ENCODE peak calls at places on chromosomes 6 and 20, in five cellular contexts. F, N, W, V and Q are unnamed samples.

GRCh38 chr20:1225729-1226313 is at the start of gene RAD21L1:
- DNase-seq in V (peak), N (peak), F (peak), W (peak), Q (peak)

GRCh38 chr20:24999568-24999967 is 7.0 kb upstream of the APMAP start:
- DNase-seq in N (no peak), W (no peak), V (no peak), F (no peak), Q (no peak)

GRCh38 chr6:112881027-112881426 is 533.9 kb downstream of the RFPL4B start:
- DNase-seq in W (no peak), F (no peak), N (peak), V (no peak), Q (no peak)

GRCh38 chr6:166351715-166352285 is 9.5 kb upstream of the SFT2D1 start:
- DNase-seq in N (peak), V (no peak), W (no peak), F (peak), Q (no peak)

GRCh38 chr6:56172144-56172543 is 75.2 kb downstream of the COL21A1 start:
- DNase-seq in W (no peak), V (no peak), F (no peak), N (no peak), Q (no peak)

GRCh38 chr20:20327756-20328155 is 40.1 kb upstream of the INSM1 start:
- DNase-seq in F (no peak), W (no peak), N (no peak), V (no peak), Q (no peak)

GRCh38 chr6:78615430-78615904 is 251.9 kb upstream of the IRAK1BP1 start:
- DNase-seq in V (no peak), N (peak), W (no peak), F (peak), Q (no peak)

GRCh38 chr6:125906158-125906998 is 50.2 kb upstream of the HINT3 start:
- DNase-seq in N (peak), V (peak), W (peak), F (peak), Q (peak)

GRCh38 chr6:132725947-132726607 is 12.2 kb upstream of the VNN1 start:
- DNase-seq in N (no peak), W (no peak), V (no peak), F (no peak), Q (no peak)
- H3K4me3 ChIP-seq in N (no peak), W (no peak), V (no peak), F (no peak), Q (no peak)

GRCh38 chr6:138106665-138107077 is 548 bp downstream of the PERP start:
- DNase-seq in W (no peak), N (no peak), V (no peak), F (no peak), Q (no peak)
- H3K4me3 ChIP-seq in W (peak), N (peak), V (peak), F (peak), Q (no peak)

GRCh38 chr6:27293436-27294152 is 18.5 kb downstream of the POM121L2 start:
- DNase-seq in V (no peak), W (no peak), F (no peak), N (peak), Q (no peak)
- H3K4me3 ChIP-seq in V (no peak), W (no peak), F (no peak), N (no peak), Q (no peak)

GRCh38 chr6:53662457-53662856 is 3.1 kb downstream of the KLHL31 start:
- DNase-seq in F (no peak), N (no peak), V (no peak), W (no peak), Q (no peak)
- H3K4me3 ChIP-seq in F (no peak), N (no peak), V (no peak), W (no peak), Q (no peak)

DNA sequence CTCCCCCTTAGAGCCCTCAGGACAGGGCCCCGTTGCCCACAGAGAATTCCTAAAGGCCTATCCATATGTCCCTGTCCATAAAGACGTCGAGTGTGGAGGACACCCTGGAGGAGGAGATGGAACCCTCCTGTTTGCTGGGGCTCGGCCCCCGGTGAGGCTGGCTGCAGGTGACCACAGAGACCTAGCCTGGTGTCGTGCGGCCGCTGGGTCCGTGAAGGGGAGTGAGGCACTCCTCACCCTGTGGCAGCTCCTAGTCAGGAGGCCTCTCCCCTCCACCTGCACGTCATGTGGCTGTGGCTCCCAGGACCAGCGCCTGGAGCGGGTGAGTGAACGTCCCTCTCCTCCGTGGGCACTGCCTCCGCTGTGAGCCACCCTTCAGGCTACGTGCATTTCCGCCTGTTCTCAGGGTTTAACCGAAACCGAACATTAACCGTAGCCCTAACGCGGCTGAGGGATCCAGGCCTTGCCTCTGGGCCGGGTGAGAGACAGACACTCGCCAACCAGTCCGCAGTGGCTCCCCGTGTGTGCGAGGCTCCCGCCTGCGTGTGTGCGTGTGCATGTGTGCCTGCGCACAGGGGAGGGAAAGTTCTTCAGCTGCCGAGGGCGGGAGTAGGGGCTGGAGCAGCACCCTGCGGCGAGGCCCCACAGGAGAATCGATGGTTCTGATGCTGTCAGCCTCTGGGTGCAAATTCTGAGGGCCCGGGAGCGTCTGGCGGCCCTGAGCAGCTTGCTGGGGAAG is 5.9 kb upstream of the TCEA2 start:
- DNase-seq in V (no peak), W (no peak), N (no peak), F (no peak), Q (no peak)
- H3K4me3 ChIP-seq in V (no peak), W (no peak), N (no peak), F (no peak), Q (no peak)

DNA sequence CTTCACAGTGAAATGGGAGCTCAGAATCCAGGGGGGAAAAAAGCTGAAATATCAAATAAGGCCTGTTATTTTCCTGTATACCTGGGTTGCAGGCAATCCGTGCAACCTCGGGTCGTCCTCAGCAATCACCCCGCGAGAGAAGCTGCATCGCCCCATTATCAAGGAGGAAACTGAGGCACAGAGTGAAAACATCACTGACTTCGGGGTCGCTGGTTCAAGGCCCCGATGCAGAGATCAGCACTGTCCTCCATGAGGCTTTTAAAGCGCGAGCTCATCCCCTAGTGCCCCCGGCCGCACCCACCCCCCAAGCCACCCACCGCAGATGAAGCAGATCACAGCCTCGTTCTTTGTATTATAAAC is 203.9 kb downstream of the PREX1 start:
- DNase-seq in F (no peak), N (no peak), V (no peak), W (peak), Q (no peak)
- H3K4me3 ChIP-seq in F (no peak), N (no peak), V (no peak), W (no peak), Q (no peak)

GRCh38 chr6:63094947-63095346 is 116.3 kb upstream of the FKBP1C start:
- DNase-seq in V (peak), N (no peak), F (no peak), W (no peak), Q (no peak)
- H3K4me3 ChIP-seq in V (no peak), N (no peak), F (no peak), W (no peak), Q (no peak)

GRCh38 chr6:142913036-142913510 is 31.9 kb downstream of the HIVEP2 start:
- DNase-seq in N (no peak), W (no peak), F (peak), V (no peak), Q (no peak)
- H3K4me3 ChIP-seq in N (no peak), W (no peak), F (peak), V (no peak), Q (no peak)

DNA sequence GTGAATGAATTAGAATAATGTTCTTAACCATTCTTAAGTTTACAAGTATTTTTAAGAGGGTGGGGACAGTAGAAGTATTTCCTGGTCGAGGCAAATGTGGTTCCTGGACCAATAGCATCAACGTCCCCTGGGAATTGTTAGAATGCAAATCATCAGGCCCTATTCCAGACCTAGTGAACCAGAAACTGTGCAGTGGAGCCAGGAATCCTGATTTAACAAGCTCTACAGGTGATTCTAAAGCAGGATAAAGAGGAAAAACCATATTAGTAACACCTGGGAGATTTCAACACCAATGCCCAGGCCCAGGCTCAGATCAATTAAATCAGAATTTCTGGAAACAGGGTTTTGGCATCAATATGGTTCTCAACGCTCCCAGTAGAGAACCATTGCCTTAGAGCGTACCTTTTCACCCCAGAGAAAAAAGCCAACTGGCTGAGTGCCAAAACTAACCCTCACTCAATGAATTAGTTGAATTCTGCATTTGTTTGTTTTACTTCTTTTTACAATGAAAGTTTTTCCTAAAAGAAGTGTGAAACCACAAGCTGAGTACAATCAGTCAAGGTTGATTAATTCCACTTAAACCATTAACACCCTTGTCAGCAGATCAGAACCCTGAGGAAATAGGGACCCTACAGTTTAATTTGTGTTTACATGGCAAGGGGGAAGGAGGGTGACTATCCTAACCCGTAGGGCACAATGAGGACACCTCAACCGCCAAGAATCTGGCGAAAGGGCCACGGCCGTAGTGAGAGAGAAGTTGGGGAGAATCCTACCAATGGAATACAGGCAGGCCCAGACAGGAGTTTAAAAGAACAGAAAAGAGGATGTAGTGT is 34.9 kb upstream of the LOC128125822 start:
- DNase-seq in N (no peak), F (no peak), V (no peak), W (no peak), Q (no peak)
- H3K4me3 ChIP-seq in N (no peak), F (no peak), V (no peak), W (no peak), Q (no peak)

GRCh38 chr6:159126590-159126989 is 42.6 kb upstream of the FNDC1 start:
- DNase-seq in N (no peak), W (no peak), F (no peak), V (no peak), Q (no peak)

GRCh38 chr6:159127701-159128100 is 41.5 kb upstream of the FNDC1 start:
- DNase-seq in W (no peak), V (no peak), F (no peak), N (no peak), Q (no peak)

GRCh38 chr6:159125014-159125609 is 44.1 kb upstream of the FNDC1 start:
- DNase-seq in V (no peak), N (peak), W (no peak), F (no peak), Q (no peak)

GRCh38 chr6:159128978-159129377 is 40.2 kb upstream of the FNDC1 start:
- DNase-seq in N (no peak), F (no peak), W (no peak), V (no peak), Q (no peak)

GRCh38 chr6:159125977-159126376 is 43.2 kb upstream of the FNDC1 start:
- DNase-seq in V (peak), F (no peak), N (no peak), W (no peak), Q (no peak)
- H3K4me3 ChIP-seq in V (no peak), F (no peak), N (no peak), W (no peak), Q (no peak)